ENCODE peak calls at places on chromosomes 7 and 10, in six cellular contexts. G is prostate gland; X is brain microvascular endothelial cell; H is CD8-positive, alpha-beta T cell; M is Peyer's patch; D is lower lobe of right lung. B is an unnamed sample.

GRCh38 chr7:135855836-135856235 is 107.2 kb upstream of the FAM180A start:
- DNase-seq in G (no peak), X (no peak), H (no peak), M (no peak), D (no peak), B (peak; percentile 81)

GRCh38 chr10:31745612-31746376 is 182.8 kb downstream of the ARHGAP12 start:
- DNase-seq in G (no peak), X (peak; percentile 89), H (peak; percentile 30), M (no peak), D (no peak), B (peak; percentile 59)

GRCh38 chr10:71579668-71580067 is 139.9 kb downstream of the C10orf105 start:
- DNase-seq in G (no peak), X (no peak), H (no peak), M (no peak), D (no peak), B (no peak)

GRCh38 chr7:94763268-94763667 is 107.3 kb upstream of the SGCE start:
- DNase-seq in G (no peak), X (no peak), H (no peak), M (no peak), D (no peak), B (no peak)

GRCh38 chr10:97999066-97999908 is 31.1 kb downstream of the CRTAC1 start:
- DNase-seq in G (no peak), X (no peak), H (no peak), M (no peak), D (no peak), B (no peak)

GRCh38 chr7:96649981-96650380 is 59.7 kb downstream of the SEM1 start:
- DNase-seq in G (no peak), X (no peak), H (no peak), M (no peak), D (no peak), B (no peak)

GRCh38 chr7:127629268-127629854 is 11.4 kb upstream of the PAX4 start:
- DNase-seq in G (no peak), X (no peak), H (peak; percentile 20), M (peak; percentile 61), D (no peak), B (no peak)

GRCh38 chr7:16915405-16915804 is 33.6 kb upstream of the AGR3 start:
- DNase-seq in G (no peak), X (peak; percentile 90), H (no peak), M (no peak), D (no peak), B (no peak)

GRCh38 chr10:86663046-86663345 is 5.3 kb upstream of the LDB3 start:
- DNase-seq in G (no peak), X (no peak), H (no peak), M (no peak), D (peak; percentile 35), B (no peak)

GRCh38 chr10:110209926-110210662 is 2.7 kb downstream of the MXI1 start:
- DNase-seq in G (peak; percentile 23), X (no peak), H (no peak), M (peak; percentile 64), D (peak; percentile 69), B (no peak)

GRCh38 chr7:101905203-101905865 is 87.9 kb downstream of the CUX1 start:
- DNase-seq in G (no peak), X (no peak), H (no peak), M (no peak), D (no peak), B (no peak)

GRCh38 chr7:37040330-37040729 is 316.0 kb upstream of the AOAH start:
- DNase-seq in G (peak; percentile 10), X (no peak), H (no peak), M (no peak), D (no peak), B (no peak)

GRCh38 chr7:100483728-100484635 is at the start of gene NYAP1:
- DNase-seq in G (peak; percentile 67), X (no peak), H (peak; percentile 53), M (peak; percentile 69), D (peak; percentile 62), B (no peak)

GRCh38 chr10:57992321-57993077 is 275.2 kb downstream of the IPMK start:
- DNase-seq in G (no peak), X (no peak), H (no peak), M (no peak), D (no peak), B (peak; percentile 84)

GRCh38 chr7:141102436-141102835 is 28.6 kb downstream of the TMEM178B start:
- DNase-seq in G (no peak), X (no peak), H (no peak), M (no peak), D (no peak), B (no peak)

GRCh38 chr7:141562543-141562942 is 11.3 kb downstream of the AGK start:
- DNase-seq in G (no peak), X (no peak), H (no peak), M (no peak), D (no peak), B (no peak)

GRCh38 chr7:87959336-87959735 is 25.3 kb downstream of the ADAM22 start:
- DNase-seq in G (no peak), X (no peak), H (no peak), M (no peak), D (no peak), B (no peak)

GRCh38 chr10:112966191-112966855 is 16.3 kb downstream of the TCF7L2 start:
- DNase-seq in G (no peak), X (no peak), H (no peak), M (no peak), D (no peak), B (no peak)

GRCh38 chr7:3333861-3334260 is 32.8 kb downstream of the SDK1 start:
- DNase-seq in G (no peak), X (no peak), H (no peak), M (no peak), D (no peak), B (no peak)

DNA sequence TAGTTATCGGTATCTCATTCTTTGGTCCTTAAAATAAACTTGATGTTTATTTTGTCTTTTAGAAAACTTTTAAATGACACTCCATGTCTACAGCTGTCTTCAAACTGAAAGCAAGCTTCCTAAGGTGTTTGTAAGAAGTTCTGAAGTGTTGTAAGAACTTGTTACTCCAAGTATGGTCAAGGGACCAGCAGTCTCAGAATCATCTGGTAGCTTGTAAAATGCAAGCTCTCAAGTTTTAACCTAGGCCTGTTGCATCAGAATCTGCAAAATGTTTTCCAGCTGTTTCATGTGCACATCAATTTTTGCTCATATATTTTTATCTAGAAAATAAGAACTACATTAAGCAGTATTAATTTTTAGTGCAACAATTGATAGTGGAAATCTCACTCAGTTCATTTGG is 104.1 kb downstream of the THSD7A start:
- DNase-seq in G (no peak), X (no peak), H (no peak), M (no peak), D (no peak), B (no peak)
- H3K4me3 ChIP-seq in G (no peak overlapping the region), X (no peak overlapping the region), H (no peak overlapping the region), M (no peak overlapping the region), D (no peak overlapping the region), B (no peak overlapping the region)

GRCh38 chr7:22300839-22301238 is 56.1 kb downstream of the RAPGEF5 start:
- DNase-seq in G (no peak), X (no peak), H (no peak), M (no peak), D (no peak), B (no peak)

GRCh38 chr7:22292519-22292918 is 64.4 kb downstream of the RAPGEF5 start:
- DNase-seq in G (no peak), X (no peak), H (no peak), M (no peak), D (no peak), B (no peak)

GRCh38 chr7:22295402-22296264 is 61.3 kb downstream of the RAPGEF5 start:
- DNase-seq in G (no peak), X (no peak), H (no peak), M (no peak), D (no peak), B (no peak)

GRCh38 chr7:22296265-22296566 is 60.7 kb downstream of the RAPGEF5 start:
- DNase-seq in G (no peak), X (no peak), H (no peak), M (no peak), D (no peak), B (no peak)

DNA sequence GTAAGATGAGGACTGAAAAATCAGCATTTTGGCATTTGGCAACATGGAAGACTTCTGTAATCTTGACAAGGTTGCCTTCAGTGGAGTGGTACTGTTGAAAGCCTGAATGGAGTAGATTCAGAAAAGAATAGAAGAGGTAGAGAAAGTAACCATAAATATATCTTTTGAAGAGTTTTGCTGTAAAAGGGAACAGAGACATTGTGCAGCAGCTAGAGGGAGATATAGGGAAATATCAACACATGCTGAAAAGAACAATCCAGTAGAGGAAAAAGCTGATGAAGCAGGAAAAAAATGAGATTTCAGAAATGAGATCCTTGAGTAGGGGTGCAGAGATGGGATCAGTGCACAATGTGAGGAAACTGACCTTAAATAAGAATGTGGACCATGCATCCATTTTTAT is 60.0 kb downstream of the RAPGEF5 start:
- DNase-seq in G (no peak), X (no peak), H (no peak), M (no peak), D (no peak), B (no peak)
- TF ChIP-seq CTCF in G (no peak), X (peak; percentile 27), H (no peak), M (peak; percentile 32), D (no peak), B (peak; percentile 49)

GRCh38 chr10:100359030-100359432 is 12.0 kb downstream of the SCD start:
- DNase-seq in G (no peak), X (no peak), H (no peak), M (no peak), D (no peak), B (no peak)

GRCh38 chr10:100362570-100363496 is 15.8 kb downstream of the SCD start:
- DNase-seq in G (no peak), X (no peak), H (no peak), M (no peak), D (no peak), B (no peak)

GRCh38 chr10:100359529-100360150 is 12.6 kb downstream of the SCD start:
- DNase-seq in G (no peak), X (no peak), H (no peak), M (no peak), D (no peak), B (no peak)

GRCh38 chr10:100357073-100357858 is 10.2 kb downstream of the SCD start:
- DNase-seq in G (no peak), X (no peak), H (no peak), M (no peak), D (no peak), B (no peak)

DNA sequence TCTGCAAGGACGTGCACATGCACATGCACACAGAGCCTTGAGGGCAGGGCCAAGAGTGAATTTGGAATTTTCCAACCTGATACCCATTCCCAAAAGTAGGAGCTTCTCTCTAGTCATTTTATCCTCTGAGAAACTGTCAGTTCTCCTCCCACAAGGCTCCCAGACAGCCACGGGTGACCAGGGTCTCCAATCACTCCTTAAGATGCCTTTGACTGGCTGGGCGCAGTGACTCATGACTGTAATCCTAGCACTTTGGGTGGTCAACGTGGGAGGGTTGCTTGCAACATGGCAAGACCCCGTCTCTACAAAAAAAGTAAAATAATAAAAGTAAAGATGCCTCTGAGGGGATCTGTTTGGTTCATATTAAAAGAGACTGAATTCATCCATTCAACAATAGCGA is 13.2 kb downstream of the SCD start:
- DNase-seq in G (no peak), X (no peak), H (no peak), M (no peak), D (no peak), B (no peak)
- H3K4me3 ChIP-seq in G (no peak overlapping the region), X (no peak overlapping the region), H (no peak overlapping the region), M (no peak overlapping the region), D (no peak overlapping the region), B (no peak overlapping the region)

DNA sequence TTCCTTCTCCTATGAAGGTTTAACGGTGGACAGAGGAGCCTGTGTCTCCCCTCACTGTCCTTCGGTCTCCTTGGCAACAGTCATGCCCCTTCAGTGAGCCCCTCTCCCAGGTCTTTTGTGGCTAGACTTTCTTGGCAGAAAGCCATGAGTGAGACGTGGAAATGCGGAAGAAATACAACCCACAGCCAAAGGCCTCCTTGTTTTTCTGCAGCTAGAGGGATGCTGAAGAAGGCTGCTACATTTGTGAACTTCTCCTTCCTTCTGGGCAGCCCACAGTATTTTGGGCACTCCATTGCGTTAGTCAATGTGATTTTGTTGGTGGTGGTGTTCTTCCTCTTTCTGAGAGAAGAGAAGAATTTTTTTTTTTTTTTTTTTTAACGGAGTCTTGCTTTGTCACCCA is 333.8 kb upstream of the PODXL start:
- DNase-seq in G (no peak), X (no peak), H (no peak), M (no peak), D (no peak), B (no peak)
- TF ChIP-seq CTCF in G (no peak), X (no peak), H (no peak), M (no peak), D (no peak), B (no peak)